ENCODE peak calls at places on chromosome 5, in six cellular contexts. R is upper lobe of left lung, S is lower leg skin, K is cardiac fibroblast, U is esophagus squamous epithelium, A is epithelial cell of esophagus. B is an unnamed sample.

GRCh38 chr5:92962752-92963151 is 618.3 kb downstream of the NR2F1-AS1 start:
- DNase-seq in A (no peak), S (no peak), R (no peak), K (no peak), U (no peak), B (no peak)

GRCh38 chr5:150206780-150207115 is 16.9 kb downstream of the SLC6A7 start:
- DNase-seq in R (peak), U (no peak), K (no peak), S (no peak), A (no peak), B (no peak)

GRCh38 chr5:119255571-119256356 is 100.1 kb upstream of the TNFAIP8 start:
- DNase-seq in K (peak), U (no peak), A (peak), R (no peak), S (no peak), B (no peak)

GRCh38 chr5:179680014-179680779 is 637 bp downstream of the CBY3 start:
- DNase-seq in A (no peak), K (no peak), S (no peak), U (no peak), R (no peak), B (no peak)

GRCh38 chr5:79237735-79238560 is 2.0 kb downstream of the JMY start:
- DNase-seq in S (no peak), U (no peak), A (no peak), R (no peak), K (no peak), B (peak)

GRCh38 chr5:78360674-78361225 is 333 bp downstream of the SCAMP1 start:
- DNase-seq in K (no peak), S (peak), A (no peak), U (peak), R (peak), B (no peak)

GRCh38 chr5:61334224-61335196 is 2.5 kb downstream of the ZSWIM6 start:
- DNase-seq in K (peak), A (no peak), R (no peak), S (no peak), U (no peak), B (peak)

GRCh38 chr5:159917919-159918487 is 1.7 kb downstream of the ADRA1B start:
- DNase-seq in S (no peak), R (no peak), A (peak), U (no peak), K (no peak), B (no peak)

GRCh38 chr5:157549283-157549629 is 26.3 kb downstream of the ADAM19 start:
- DNase-seq in R (no peak), S (no peak), A (no peak), U (no peak), K (peak), B (peak)

GRCh38 chr5:95808686-95809413 is 13.7 kb downstream of the GLRX start:
- DNase-seq in K (peak), R (no peak), A (no peak), S (peak), U (peak), B (peak)

GRCh38 chr5:150656191-150657132 is 4.6 kb upstream of the MYOZ3 start:
- DNase-seq in S (peak), U (no peak), R (peak), K (peak), A (peak), B (peak)

DNA sequence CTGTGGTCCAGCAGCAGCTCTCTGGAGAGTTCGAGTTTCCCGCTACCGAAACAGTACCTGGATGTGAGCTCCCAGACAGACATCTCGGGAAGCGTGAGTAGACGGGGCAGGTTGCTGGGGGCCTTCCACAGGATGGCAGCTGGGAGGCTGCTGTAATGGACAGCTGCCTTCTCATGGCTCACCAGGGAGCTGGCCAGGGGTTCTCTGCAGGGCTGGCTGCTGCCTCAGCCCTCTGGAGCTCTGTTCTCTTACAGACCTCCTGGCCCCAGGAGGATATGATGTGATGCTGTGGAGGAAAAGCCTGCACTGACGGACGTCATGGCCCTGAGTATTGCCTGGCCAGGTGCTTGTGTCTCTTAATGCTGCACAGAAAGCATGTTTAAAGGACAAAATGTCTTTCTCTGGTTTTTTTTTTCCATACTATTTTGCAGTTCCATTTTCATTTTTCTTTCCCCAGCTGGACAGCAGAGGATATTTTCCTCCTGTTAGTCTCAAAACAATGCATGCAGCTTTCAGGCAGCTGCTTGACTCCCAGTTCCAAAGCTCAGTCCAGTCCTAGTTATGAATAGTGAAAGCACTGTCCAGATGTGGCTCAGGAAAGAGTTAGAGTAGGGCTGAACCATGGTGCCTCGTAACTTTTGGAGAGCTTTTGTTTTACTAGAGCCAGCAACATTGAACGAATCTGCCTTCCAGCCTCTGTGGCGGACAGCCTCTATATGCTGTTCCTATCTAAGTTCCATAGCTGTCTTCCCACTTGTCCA is 77.5 kb upstream of the RARS1 start:
- DNase-seq in A (no peak), K (peak), S (no peak), R (no peak), U (no peak), B (peak)
- H3K4me3 ChIP-seq in A (no peak), K (no peak), S (no peak), R (no peak), U (no peak), B (no peak)

GRCh38 chr5:113552620-113553019 is 39.1 kb downstream of the YTHDC2 start:
- DNase-seq in S (no peak), A (no peak), U (no peak), R (no peak), K (no peak), B (no peak)
- H3K4me3 ChIP-seq in S (no peak), A (no peak), U (no peak), R (no peak), K (no peak), B (no peak)

GRCh38 chr5:113047733-113048652 is 71.4 kb downstream of the DCP2 start:
- DNase-seq in A (no peak), K (no peak), U (no peak), S (peak), R (no peak), B (no peak)
- H3K4me3 ChIP-seq in A (no peak), K (no peak), U (no peak), S (no peak), R (no peak), B (no peak)

DNA sequence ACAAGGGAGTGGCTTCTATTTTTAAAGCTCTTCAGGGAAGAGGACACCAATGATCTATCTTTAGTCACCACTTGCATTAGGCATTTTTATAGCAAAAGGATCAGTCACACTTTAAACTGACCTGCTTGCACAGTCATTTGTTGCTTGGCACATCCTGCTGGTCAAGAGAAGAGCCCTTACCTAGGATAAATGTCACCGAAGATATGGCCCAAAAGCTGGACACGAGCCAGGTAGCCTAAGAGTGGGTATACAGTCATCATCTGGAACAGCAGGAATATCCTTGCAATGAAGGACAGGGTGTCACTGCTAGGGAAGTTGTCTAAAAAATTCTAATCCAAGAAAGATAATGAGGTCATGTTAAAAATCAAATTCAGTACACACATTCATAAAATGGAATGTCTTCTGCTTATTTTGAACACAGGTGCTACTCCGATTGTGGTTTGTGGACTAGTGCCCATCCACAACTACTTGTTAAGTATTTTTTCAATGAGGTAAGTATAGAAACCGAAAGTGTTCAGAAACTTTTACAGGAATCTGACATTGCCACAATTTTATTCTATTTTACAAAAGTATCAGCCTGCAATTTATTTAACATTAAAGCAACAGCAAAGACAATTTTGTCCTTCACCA is 78.4 kb downstream of the SLC38A9 start:
- DNase-seq in U (no peak), K (peak), R (no peak), A (peak), S (no peak), B (peak)
- H3K4me3 ChIP-seq in U (no peak), K (no peak), R (no peak), A (no peak), S (no peak), B (peak)

GRCh38 chr5:5141011-5141599 is 975 bp downstream of the ADAMTS16 start:
- DNase-seq in A (no peak), R (no peak), K (peak), U (no peak), S (no peak), B (no peak)

GRCh38 chr5:5141625-5142527 is 1.7 kb downstream of the ADAMTS16 start:
- DNase-seq in K (peak), R (no peak), S (no peak), U (no peak), A (peak), B (peak)

GRCh38 chr5:5140051-5141010 is at the start of gene ADAMTS16:
- DNase-seq in R (peak), A (no peak), K (no peak), U (no peak), S (no peak), B (no peak)

GRCh38 chr5:5135957-5136676 is 4.0 kb upstream of the ADAMTS16 start:
- DNase-seq in A (no peak), S (no peak), K (peak), R (no peak), U (no peak), B (no peak)

GRCh38 chr5:5139358-5140050 is 626 bp upstream of the ADAMTS16 start:
- DNase-seq in S (no peak), R (peak), K (no peak), U (no peak), A (no peak), B (no peak)
- H3K4me3 ChIP-seq in S (no peak), R (peak), K (no peak), U (no peak), A (no peak), B (peak)

DNA sequence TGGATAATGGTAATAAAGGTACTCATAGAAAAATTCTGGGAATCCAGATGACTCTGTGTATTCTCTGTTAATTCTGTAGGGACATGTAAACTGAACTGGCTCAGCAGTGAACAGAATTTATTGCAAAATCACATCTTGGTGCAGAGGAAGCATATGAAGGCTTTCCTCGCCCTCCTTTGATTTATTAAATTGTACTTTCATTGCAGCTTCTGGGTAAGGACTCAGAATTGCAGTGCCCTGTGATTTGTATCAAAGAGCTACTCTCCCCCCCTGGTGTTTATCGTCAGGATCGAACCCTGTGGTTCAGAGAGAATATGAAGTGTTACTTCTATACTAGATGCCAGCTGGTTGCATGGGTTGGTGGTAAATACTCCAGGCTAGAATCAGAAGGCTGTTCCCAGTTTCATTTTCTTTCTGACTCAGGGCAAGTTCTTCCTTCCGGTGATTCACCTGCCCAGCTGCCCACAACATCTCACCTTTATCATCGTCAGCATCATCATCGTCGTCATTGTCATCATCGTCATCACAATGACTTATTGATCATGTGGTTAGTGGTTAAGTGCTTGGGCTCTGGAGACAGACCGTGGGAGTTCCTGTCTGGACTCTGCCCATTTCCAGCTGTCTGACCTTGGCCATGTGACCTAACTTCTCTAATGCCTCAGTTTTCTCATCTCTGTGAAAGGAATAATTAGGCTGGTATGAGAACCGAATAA is 238.8 kb downstream of the ARHGAP26 start:
- DNase-seq in K (peak), R (no peak), S (no peak), U (no peak), A (peak), B (peak)
- H3K4me3 ChIP-seq in K (no peak), R (no peak), S (no peak), U (no peak), A (no peak), B (no peak)

GRCh38 chr5:88732181-88732633 is 150.8 kb downstream of the MEF2C start:
- DNase-seq in A (no peak), S (peak), U (no peak), R (no peak), K (peak), B (peak)
- H3K4me3 ChIP-seq in A (no peak), S (no peak), U (no peak), R (no peak), K (no peak), B (no peak)

DNA sequence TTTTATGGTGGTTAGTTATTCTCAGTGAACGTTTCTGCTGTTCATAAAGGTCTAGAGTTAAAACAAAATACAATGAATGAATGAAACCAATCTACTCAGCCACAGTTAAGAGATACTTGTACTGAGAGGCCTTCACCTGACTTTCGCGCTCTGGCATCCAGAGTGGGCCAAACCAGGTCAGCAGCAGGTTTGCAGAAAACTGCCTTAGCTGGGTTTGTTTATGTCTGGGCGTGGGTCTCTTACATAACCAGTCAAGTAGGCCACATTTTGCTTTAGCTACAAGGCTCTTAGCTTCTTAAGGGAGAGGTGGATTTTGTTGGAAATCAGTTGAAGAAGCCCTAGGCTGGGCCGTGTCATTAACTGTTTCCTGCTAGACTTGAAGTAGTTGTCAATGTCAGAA is 200.3 kb downstream of the ARHGEF28 start:
- DNase-seq in U (no peak), R (no peak), A (no peak), S (no peak), K (no peak), B (no peak)
- H3K4me3 ChIP-seq in U (no peak), R (no peak), A (no peak), S (no peak), K (no peak), B (no peak)

DNA sequence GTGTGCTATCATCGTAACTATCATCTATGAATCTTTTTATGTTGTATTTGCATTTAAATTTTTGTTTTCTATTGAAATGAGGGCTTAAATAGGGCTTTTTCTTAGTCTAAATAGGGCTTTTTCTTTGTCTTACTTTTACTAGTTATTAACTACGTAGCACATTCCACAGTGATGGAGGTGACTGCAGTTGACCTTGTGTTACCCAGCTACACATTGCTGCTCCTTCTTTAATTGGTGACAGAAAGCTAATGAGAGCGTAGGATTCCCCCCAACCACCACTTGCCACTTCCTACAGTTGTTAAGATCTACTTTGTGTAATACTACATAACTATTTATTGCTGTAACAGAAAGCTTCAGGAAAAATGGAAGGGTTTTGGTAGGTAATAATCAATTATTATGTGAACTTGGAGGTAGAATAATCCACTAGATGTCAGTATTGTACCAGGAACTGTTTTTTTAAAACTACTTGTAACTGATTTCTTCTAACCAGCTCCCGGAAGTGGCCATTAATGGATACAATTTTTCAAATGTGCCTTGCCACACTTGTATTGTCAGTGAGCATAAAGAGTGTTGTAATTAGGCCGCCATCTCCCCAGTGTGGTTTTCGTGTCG is 18.0 kb downstream of the MTRR start:
- DNase-seq in A (peak), K (peak), R (no peak), S (no peak), U (no peak), B (peak)
- H3K4me3 ChIP-seq in A (no peak), K (no peak), R (no peak), S (no peak), U (no peak), B (no peak)